ENCODE peak calls at places on chromosomes 2 and 18, in nine cellular contexts. One of them, this sample, is unnamed.

GRCh38 chr2:45681675-45682074 is 30.2 kb downstream of the PRKCE start:
- DNase-seq in Peyer's patch: no peak
- DNase-seq in progenitor cell of endocrine pancreas: no peak
- DNase-seq in hepatocyte: peak; percentile 50
- DNase-seq in HFFc6: peak; percentile 90
- DNase-seq in fibroblast of villous mesenchyme: peak; percentile 74
- DNase-seq in left ventricle myocardium inferior: no peak
- DNase-seq in tibial artery: no peak
- DNase-seq in astrocyte of the cerebellum: peak; percentile 64
- DNase-seq in this sample: no peak

GRCh38 chr2:239187464-239188253 is 213.2 kb downstream of the HDAC4 start:
- DNase-seq in Peyer's patch: peak; percentile 29
- DNase-seq in progenitor cell of endocrine pancreas: no peak
- DNase-seq in hepatocyte: no peak
- DNase-seq in HFFc6: no peak
- DNase-seq in fibroblast of villous mesenchyme: no peak
- DNase-seq in left ventricle myocardium inferior: peak; percentile 4
- DNase-seq in tibial artery: no peak
- DNase-seq in astrocyte of the cerebellum: no peak
- DNase-seq in this sample: peak; percentile 55

GRCh38 chr18:80034852-80035406 is 695 bp downstream of the RBFA start:
- DNase-seq in Peyer's patch: no peak
- DNase-seq in progenitor cell of endocrine pancreas: no peak
- DNase-seq in hepatocyte: no peak
- DNase-seq in HFFc6: no peak
- DNase-seq in fibroblast of villous mesenchyme: no peak
- DNase-seq in left ventricle myocardium inferior: no peak
- DNase-seq in tibial artery: no peak
- DNase-seq in astrocyte of the cerebellum: no peak
- DNase-seq in this sample: no peak

GRCh38 chr2:162002623-162003200 is 71.3 kb downstream of the DPP4 start:
- DNase-seq in Peyer's patch: no peak
- DNase-seq in progenitor cell of endocrine pancreas: no peak
- DNase-seq in hepatocyte: no peak
- DNase-seq in HFFc6: no peak
- DNase-seq in fibroblast of villous mesenchyme: no peak
- DNase-seq in left ventricle myocardium inferior: no peak
- DNase-seq in tibial artery: no peak
- DNase-seq in astrocyte of the cerebellum: no peak
- DNase-seq in this sample: no peak

GRCh38 chr2:19488009-19488691 is 129.7 kb upstream of the OSR1 start:
- DNase-seq in Peyer's patch: no peak
- DNase-seq in progenitor cell of endocrine pancreas: no peak
- DNase-seq in hepatocyte: no peak
- DNase-seq in HFFc6: peak; percentile 41
- DNase-seq in fibroblast of villous mesenchyme: peak; percentile 35
- DNase-seq in left ventricle myocardium inferior: no peak
- DNase-seq in tibial artery: no peak
- DNase-seq in astrocyte of the cerebellum: no peak
- DNase-seq in this sample: no peak

GRCh38 chr2:218569661-218570500 is 1.2 kb downstream of the CNOT9 start:
- DNase-seq in Peyer's patch: no peak
- DNase-seq in progenitor cell of endocrine pancreas: no peak
- DNase-seq in hepatocyte: peak; percentile 57
- DNase-seq in HFFc6: peak; percentile 52
- DNase-seq in fibroblast of villous mesenchyme: peak; percentile 86
- DNase-seq in left ventricle myocardium inferior: peak; percentile 31
- DNase-seq in tibial artery: no peak
- DNase-seq in astrocyte of the cerebellum: no peak
- DNase-seq in this sample: no peak

GRCh38 chr2:237968048-237968862 is 1.4 kb downstream of the UBE2F start:
- DNase-seq in Peyer's patch: no peak
- DNase-seq in progenitor cell of endocrine pancreas: no peak
- DNase-seq in hepatocyte: peak; percentile 50
- DNase-seq in HFFc6: peak; percentile 62
- DNase-seq in fibroblast of villous mesenchyme: peak; percentile 90
- DNase-seq in left ventricle myocardium inferior: no peak
- DNase-seq in tibial artery: peak; percentile 75
- DNase-seq in astrocyte of the cerebellum: no peak
- DNase-seq in this sample: peak; percentile 62

GRCh38 chr18:12946549-12947354 is 1.1 kb upstream of the SEH1L start:
- DNase-seq in Peyer's patch: no peak
- DNase-seq in progenitor cell of endocrine pancreas: no peak
- DNase-seq in hepatocyte: peak; percentile 62
- DNase-seq in HFFc6: peak; percentile 85
- DNase-seq in fibroblast of villous mesenchyme: peak; percentile 98
- DNase-seq in left ventricle myocardium inferior: peak; percentile 46
- DNase-seq in tibial artery: peak; percentile 81
- DNase-seq in astrocyte of the cerebellum: peak; percentile 80
- DNase-seq in this sample: no peak

GRCh38 chr2:129798301-129798581 is 181.2 kb upstream of the RAB6C start:
- DNase-seq in Peyer's patch: no peak
- DNase-seq in progenitor cell of endocrine pancreas: no peak
- DNase-seq in hepatocyte: no peak
- DNase-seq in HFFc6: no peak
- DNase-seq in fibroblast of villous mesenchyme: no peak
- DNase-seq in left ventricle myocardium inferior: no peak
- DNase-seq in tibial artery: no peak
- DNase-seq in astrocyte of the cerebellum: no peak
- DNase-seq in this sample: no peak

GRCh38 chr2:202149155-202149762 is 76.2 kb downstream of the KIAA2012 start:
- DNase-seq in Peyer's patch: no peak
- DNase-seq in progenitor cell of endocrine pancreas: no peak
- DNase-seq in hepatocyte: no peak
- DNase-seq in HFFc6: no peak
- DNase-seq in fibroblast of villous mesenchyme: peak; percentile 63
- DNase-seq in left ventricle myocardium inferior: peak; percentile 38
- DNase-seq in tibial artery: peak; percentile 69
- DNase-seq in astrocyte of the cerebellum: no peak
- DNase-seq in this sample: no peak

GRCh38 chr2:190947139-190947538 is 66.5 kb downstream of the GLS start:
- DNase-seq in Peyer's patch: no peak
- DNase-seq in progenitor cell of endocrine pancreas: no peak
- DNase-seq in hepatocyte: peak; percentile 21
- DNase-seq in HFFc6: peak; percentile 62
- DNase-seq in fibroblast of villous mesenchyme: peak; percentile 60
- DNase-seq in left ventricle myocardium inferior: no peak
- DNase-seq in tibial artery: no peak
- DNase-seq in astrocyte of the cerebellum: no peak
- DNase-seq in this sample: no peak

DNA sequence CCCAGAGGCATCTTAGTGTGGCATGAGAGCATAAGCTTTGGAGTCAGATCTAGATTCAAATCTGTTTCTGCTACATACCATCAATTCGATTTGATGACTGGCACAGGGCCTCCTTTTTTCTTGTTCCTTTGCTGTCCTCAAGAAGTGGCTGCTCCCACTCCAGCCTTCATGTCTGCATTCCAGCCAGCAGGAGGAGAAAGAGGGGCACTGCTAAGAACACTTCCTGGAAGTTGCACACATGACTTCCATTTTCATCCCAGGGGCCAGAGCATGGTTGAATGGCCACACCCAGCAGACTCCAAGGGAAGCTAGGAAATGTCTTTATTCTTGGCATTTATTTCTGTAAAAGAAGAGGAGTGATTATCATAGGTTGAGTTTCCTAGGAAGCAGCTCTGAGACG is 50.4 kb downstream of the EML6 start:
- DNase-seq in Peyer's patch: no peak
- DNase-seq in progenitor cell of endocrine pancreas: no peak
- DNase-seq in hepatocyte: no peak
- DNase-seq in HFFc6: no peak
- DNase-seq in fibroblast of villous mesenchyme: no peak
- DNase-seq in left ventricle myocardium inferior: no peak
- DNase-seq in tibial artery: no peak
- DNase-seq in astrocyte of the cerebellum: no peak
- DNase-seq in this sample: no peak
- TF ChIP-seq CTCF in Peyer's patch: no peak
- TF ChIP-seq CTCF in progenitor cell of endocrine pancreas: peak; percentile 30
- TF ChIP-seq CTCF in hepatocyte: peak; percentile 14
- TF ChIP-seq CTCF in HFFc6: peak; percentile 64
- TF ChIP-seq CTCF in fibroblast of villous mesenchyme: peak; percentile 22
- TF ChIP-seq CTCF in left ventricle myocardium inferior: no peak
- TF ChIP-seq CTCF in tibial artery: no peak
- TF ChIP-seq CTCF in astrocyte of the cerebellum: peak; percentile 8
- TF ChIP-seq CTCF in this sample: no peak

GRCh38 chr2:10360460-10361219 is 57.9 kb downstream of the HPCAL1 start:
- DNase-seq in Peyer's patch: no peak
- DNase-seq in progenitor cell of endocrine pancreas: no peak
- DNase-seq in hepatocyte: no peak
- DNase-seq in HFFc6: no peak
- DNase-seq in fibroblast of villous mesenchyme: no peak
- DNase-seq in left ventricle myocardium inferior: no peak
- DNase-seq in tibial artery: no peak
- DNase-seq in astrocyte of the cerebellum: no peak
- DNase-seq in this sample: no peak

GRCh38 chr2:10359731-10360329 is 57.1 kb downstream of the HPCAL1 start:
- DNase-seq in Peyer's patch: no peak
- DNase-seq in progenitor cell of endocrine pancreas: no peak
- DNase-seq in hepatocyte: no peak
- DNase-seq in HFFc6: no peak
- DNase-seq in fibroblast of villous mesenchyme: no peak
- DNase-seq in left ventricle myocardium inferior: no peak
- DNase-seq in tibial artery: no peak
- DNase-seq in astrocyte of the cerebellum: no peak
- DNase-seq in this sample: no peak

GRCh38 chr2:10362898-10363195 is 60.1 kb downstream of the HPCAL1 start:
- DNase-seq in Peyer's patch: no peak
- DNase-seq in progenitor cell of endocrine pancreas: no peak
- DNase-seq in hepatocyte: no peak
- DNase-seq in HFFc6: no peak
- DNase-seq in fibroblast of villous mesenchyme: no peak
- DNase-seq in left ventricle myocardium inferior: no peak
- DNase-seq in tibial artery: no peak
- DNase-seq in astrocyte of the cerebellum: no peak
- DNase-seq in this sample: no peak

GRCh38 chr2:10362096-10362897 is 59.6 kb downstream of the HPCAL1 start:
- DNase-seq in Peyer's patch: no peak
- DNase-seq in progenitor cell of endocrine pancreas: no peak
- DNase-seq in hepatocyte: no peak
- DNase-seq in HFFc6: no peak
- DNase-seq in fibroblast of villous mesenchyme: no peak
- DNase-seq in left ventricle myocardium inferior: no peak
- DNase-seq in tibial artery: no peak
- DNase-seq in astrocyte of the cerebellum: no peak
- DNase-seq in this sample: no peak

GRCh38 chr2:10361220-10361588 is 58.5 kb downstream of the HPCAL1 start:
- DNase-seq in Peyer's patch: no peak
- DNase-seq in progenitor cell of endocrine pancreas: no peak
- DNase-seq in hepatocyte: no peak
- DNase-seq in HFFc6: no peak
- DNase-seq in fibroblast of villous mesenchyme: peak; percentile 43
- DNase-seq in left ventricle myocardium inferior: no peak
- DNase-seq in tibial artery: no peak
- DNase-seq in astrocyte of the cerebellum: no peak
- DNase-seq in this sample: no peak
- TF ChIP-seq CTCF in Peyer's patch: no peak
- TF ChIP-seq CTCF in progenitor cell of endocrine pancreas: no peak
- TF ChIP-seq CTCF in hepatocyte: no peak
- TF ChIP-seq CTCF in HFFc6: no peak
- TF ChIP-seq CTCF in fibroblast of villous mesenchyme: no peak
- TF ChIP-seq CTCF in left ventricle myocardium inferior: no peak
- TF ChIP-seq CTCF in tibial artery: no peak
- TF ChIP-seq CTCF in astrocyte of the cerebellum: no peak
- TF ChIP-seq CTCF in this sample: no peak

GRCh38 chr2:9997936-9998335 is 45.4 kb upstream of the KLF11 start:
- DNase-seq in Peyer's patch: no peak
- DNase-seq in progenitor cell of endocrine pancreas: no peak
- DNase-seq in hepatocyte: no peak
- DNase-seq in HFFc6: no peak
- DNase-seq in fibroblast of villous mesenchyme: no peak
- DNase-seq in left ventricle myocardium inferior: no peak
- DNase-seq in tibial artery: no peak
- DNase-seq in astrocyte of the cerebellum: no peak
- DNase-seq in this sample: no peak
- TF ChIP-seq CTCF in Peyer's patch: no peak
- TF ChIP-seq CTCF in progenitor cell of endocrine pancreas: no peak
- TF ChIP-seq CTCF in hepatocyte: no peak
- TF ChIP-seq CTCF in HFFc6: no peak
- TF ChIP-seq CTCF in fibroblast of villous mesenchyme: no peak
- TF ChIP-seq CTCF in left ventricle myocardium inferior: no peak
- TF ChIP-seq CTCF in tibial artery: no peak
- TF ChIP-seq CTCF in astrocyte of the cerebellum: no peak
- TF ChIP-seq CTCF in this sample: no peak

DNA sequence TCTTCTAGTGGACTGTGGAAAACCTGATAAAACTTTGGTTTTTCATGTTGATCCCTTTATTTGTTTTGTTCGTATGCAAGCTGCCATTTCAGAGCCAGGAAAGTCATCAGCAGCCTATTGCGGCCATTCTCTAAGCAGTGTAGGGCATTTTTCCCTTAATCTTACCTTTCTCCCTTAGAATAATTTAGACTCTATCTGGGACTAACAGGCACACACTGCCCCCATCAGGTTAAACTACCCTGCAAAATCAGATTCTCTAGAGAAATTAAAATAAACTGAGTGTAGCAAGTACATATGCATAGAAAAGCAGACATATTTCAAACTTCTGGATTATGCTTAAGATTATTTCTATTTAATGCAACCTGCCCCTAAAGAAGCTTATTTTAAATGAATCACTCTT is 347.4 kb downstream of the METTL4 start:
- DNase-seq in Peyer's patch: no peak
- DNase-seq in progenitor cell of endocrine pancreas: no peak
- DNase-seq in hepatocyte: peak; percentile 58
- DNase-seq in HFFc6: peak; percentile 29
- DNase-seq in fibroblast of villous mesenchyme: peak; percentile 40
- DNase-seq in left ventricle myocardium inferior: no peak
- DNase-seq in tibial artery: no peak
- DNase-seq in astrocyte of the cerebellum: peak; percentile 38
- DNase-seq in this sample: no peak
- TF ChIP-seq CTCF in Peyer's patch: no peak
- TF ChIP-seq CTCF in progenitor cell of endocrine pancreas: peak; percentile 74
- TF ChIP-seq CTCF in hepatocyte: peak; percentile 74
- TF ChIP-seq CTCF in HFFc6: peak; percentile 81
- TF ChIP-seq CTCF in fibroblast of villous mesenchyme: peak; percentile 73
- TF ChIP-seq CTCF in left ventricle myocardium inferior: peak; percentile 70
- TF ChIP-seq CTCF in tibial artery: no peak
- TF ChIP-seq CTCF in astrocyte of the cerebellum: peak; percentile 67
- TF ChIP-seq CTCF in this sample: peak; percentile 46

GRCh38 chr2:27441958-27442281 is 261 bp upstream of the KRTCAP3 start:
- DNase-seq in Peyer's patch: no peak
- DNase-seq in progenitor cell of endocrine pancreas: no peak
- DNase-seq in hepatocyte: no peak
- DNase-seq in HFFc6: no peak
- DNase-seq in fibroblast of villous mesenchyme: no peak
- DNase-seq in left ventricle myocardium inferior: no peak
- DNase-seq in tibial artery: no peak
- DNase-seq in astrocyte of the cerebellum: no peak
- DNase-seq in this sample: no peak
- TF ChIP-seq CTCF in Peyer's patch: peak; percentile 37
- TF ChIP-seq CTCF in progenitor cell of endocrine pancreas: no peak
- TF ChIP-seq CTCF in hepatocyte: no peak
- TF ChIP-seq CTCF in HFFc6: no peak
- TF ChIP-seq CTCF in fibroblast of villous mesenchyme: no peak
- TF ChIP-seq CTCF in left ventricle myocardium inferior: peak; percentile 9
- TF ChIP-seq CTCF in tibial artery: no peak
- TF ChIP-seq CTCF in astrocyte of the cerebellum: peak; percentile 13
- TF ChIP-seq CTCF in this sample: peak; percentile 20

DNA sequence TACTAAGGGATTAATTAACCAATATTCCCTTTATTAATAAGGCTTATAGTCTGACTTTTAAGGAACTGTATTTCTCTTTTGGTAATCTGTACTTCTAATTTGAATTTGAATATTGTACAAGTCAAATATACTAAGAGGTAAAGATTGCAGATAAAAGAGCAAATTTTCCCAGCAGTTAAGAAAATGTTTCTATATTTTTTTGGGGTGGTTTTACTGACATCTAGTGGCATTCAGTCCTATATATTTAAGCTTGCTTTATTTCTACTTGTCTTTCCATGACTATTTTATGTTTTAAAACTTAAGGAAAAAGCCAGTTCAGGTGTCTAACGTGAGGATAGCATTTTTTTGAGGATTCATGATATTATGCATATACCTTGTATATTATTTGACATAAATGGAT is 41.6 kb downstream of the TDRD15 start:
- DNase-seq in Peyer's patch: no peak
- DNase-seq in progenitor cell of endocrine pancreas: no peak
- DNase-seq in hepatocyte: no peak
- DNase-seq in HFFc6: no peak
- DNase-seq in fibroblast of villous mesenchyme: no peak
- DNase-seq in left ventricle myocardium inferior: no peak
- DNase-seq in tibial artery: no peak
- DNase-seq in astrocyte of the cerebellum: no peak
- DNase-seq in this sample: no peak
- TF ChIP-seq CTCF in Peyer's patch: no peak
- TF ChIP-seq CTCF in progenitor cell of endocrine pancreas: peak; percentile 46
- TF ChIP-seq CTCF in hepatocyte: peak; percentile 61
- TF ChIP-seq CTCF in HFFc6: peak; percentile 38
- TF ChIP-seq CTCF in fibroblast of villous mesenchyme: no peak
- TF ChIP-seq CTCF in left ventricle myocardium inferior: no peak
- TF ChIP-seq CTCF in tibial artery: no peak
- TF ChIP-seq CTCF in astrocyte of the cerebellum: no peak
- TF ChIP-seq CTCF in this sample: peak; percentile 29